ENCODE peak calls at places on chromosomes 12 and 14, in six cellular contexts. N is CD8-positive, alpha-beta memory T cell; W is testis; U is stomach; B is A549; M is tibial artery. G is an unnamed sample. For H3K4me1, the result is how much of the 10 kb centered on the place peaks cover.

GRCh38 chr12:132495165-132495544 is 5.2 kb downstream of the FBRSL1 start:
- DNase-seq in W (no peak), N (no peak), B (no peak), U (no peak), M (no peak), G (no peak)

GRCh38 chr14:58637391-58638230 is at the start of gene DACT1:
- DNase-seq in M (peak), B (peak), U (peak), W (peak), N (no peak), G (peak)

GRCh38 chr12:104673294-104674062 is 216.7 kb downstream of the CHST11 start:
- DNase-seq in M (no peak), U (no peak), W (peak), B (no peak), N (no peak), G (no peak)

GRCh38 chr14:22598896-22599244 is 770 bp downstream of the ABHD4 start:
- DNase-seq in U (peak), M (peak), W (no peak), B (peak), N (peak), G (peak)

GRCh38 chr12:7588703-7589329 is 76.9 kb downstream of the APOBEC1 start:
- DNase-seq in W (peak), M (no peak), U (peak), B (peak), N (peak), G (peak)

GRCh38 chr12:103269962-103270361 is 225.8 kb downstream of the C12orf42 start:
- DNase-seq in W (no peak), U (no peak), B (no peak), M (no peak), N (no peak), G (no peak)

GRCh38 chr12:97323154-97323553 is 139.4 kb upstream of the RMST start:
- DNase-seq in M (no peak), W (no peak), B (no peak), N (no peak), U (no peak), G (no peak)

GRCh38 chr12:51951843-51952722 is 584 bp downstream of the ACVR1B start:
- DNase-seq in W (peak), M (peak), B (no peak), U (no peak), N (no peak), G (peak)

GRCh38 chr12:1500095-1500801 is 94.1 kb downstream of the FBXL14 start:
- DNase-seq in N (no peak), U (no peak), M (no peak), B (no peak), W (no peak), G (no peak)

GRCh38 chr12:93824514-93825500 is 147.6 kb downstream of the CRADD start:
- DNase-seq in N (no peak), U (no peak), W (no peak), M (no peak), B (no peak), G (no peak)

GRCh38 chr12:126998747-126999285 is 1268.2 kb upstream of the TMEM132C start:
- DNase-seq in W (no peak), N (no peak), M (no peak), U (no peak), B (no peak), G (no peak)

GRCh38 chr12:34399631-34400422 is 377.5 kb downstream of the ALG10 start:
- DNase-seq in M (peak), W (peak), N (no peak), B (no peak), U (peak), G (peak)

GRCh38 chr12:46365951-46366379 is 6.6 kb downstream of the SLC38A2 start:
- DNase-seq in M (no peak), W (no peak), N (no peak), U (no peak), B (no peak), G (no peak)

GRCh38 chr14:73644531-73645247 is at the start of gene DNAL1:
- DNase-seq in W (peak), B (peak), N (peak), U (peak), M (peak), G (peak)

GRCh38 chr12:124326104-124326503 is 31.2 kb downstream of the RFLNA start:
- DNase-seq in N (no peak), M (no peak), B (no peak), U (no peak), W (no peak), G (no peak)

GRCh38 chr12:124324803-124325705 is 30.2 kb downstream of the RFLNA start:
- DNase-seq in B (no peak), N (no peak), W (no peak), U (no peak), M (no peak), G (no peak)

GRCh38 chr12:124328116-124328515 is 33.2 kb downstream of the RFLNA start:
- DNase-seq in B (no peak), W (peak), M (peak), N (no peak), U (peak), G (no peak)

GRCh38 chr12:124326899-124327298 is 32.0 kb downstream of the RFLNA start:
- DNase-seq in M (peak), B (no peak), W (no peak), N (no peak), U (no peak), G (no peak)

DNA sequence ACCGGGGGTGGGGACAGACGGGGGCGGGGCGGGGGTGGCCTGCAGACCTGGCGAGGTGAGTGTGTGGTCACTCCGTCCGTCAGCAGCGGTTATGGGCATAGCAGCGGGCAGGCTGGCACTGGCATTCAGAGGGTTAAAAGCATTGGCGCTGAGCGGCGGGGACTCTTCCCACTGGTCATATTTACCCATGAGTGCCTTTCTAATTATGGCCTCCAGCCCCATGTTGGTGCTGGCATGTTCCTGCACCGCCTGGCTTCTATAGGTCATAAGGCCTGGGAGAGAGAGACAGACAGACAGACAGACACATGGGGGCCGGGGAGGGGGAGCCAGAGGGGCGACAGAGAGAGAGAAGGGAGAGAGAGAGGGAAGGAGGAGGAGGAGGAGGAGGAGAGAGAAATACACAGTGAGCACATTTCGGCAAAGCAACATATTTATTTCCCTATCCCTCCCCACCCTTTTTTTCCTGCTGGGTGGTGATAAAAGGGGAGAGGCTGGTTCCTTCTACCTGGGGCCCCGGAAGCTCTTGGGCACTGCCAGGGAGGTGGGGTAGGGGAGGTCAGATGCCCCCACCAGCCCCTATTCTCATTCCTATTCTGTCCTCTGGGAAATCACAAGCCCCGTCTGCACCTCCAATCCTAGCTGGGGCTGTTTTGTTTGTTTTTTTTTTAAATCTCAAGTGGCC is 32.6 kb downstream of the RFLNA start:
- DNase-seq in M (peak), U (no peak), N (no peak), W (no peak), B (no peak), G (no peak)
- H3K27ac ChIP-seq in M (peak), U (peak), N (no peak), W (peak), B (no peak), G (no peak)

GRCh38 chr12:130110910-130111309 is 51.4 kb upstream of the FZD10 start:
- DNase-seq in M (no peak), U (no peak), N (no peak), W (no peak), B (no peak), G (no peak)

GRCh38 chr12:130111965-130112496 is 50.2 kb upstream of the FZD10 start:
- DNase-seq in W (no peak), M (no peak), B (no peak), U (no peak), N (no peak), G (no peak)

GRCh38 chr12:130104596-130105253 is 57.5 kb upstream of the FZD10 start:
- DNase-seq in N (no peak), B (no peak), M (no peak), W (peak), U (no peak), G (peak)

GRCh38 chr12:130104114-130104513 is 58.1 kb upstream of the FZD10 start:
- DNase-seq in U (no peak), M (no peak), W (no peak), B (no peak), N (no peak), G (no peak)

DNA sequence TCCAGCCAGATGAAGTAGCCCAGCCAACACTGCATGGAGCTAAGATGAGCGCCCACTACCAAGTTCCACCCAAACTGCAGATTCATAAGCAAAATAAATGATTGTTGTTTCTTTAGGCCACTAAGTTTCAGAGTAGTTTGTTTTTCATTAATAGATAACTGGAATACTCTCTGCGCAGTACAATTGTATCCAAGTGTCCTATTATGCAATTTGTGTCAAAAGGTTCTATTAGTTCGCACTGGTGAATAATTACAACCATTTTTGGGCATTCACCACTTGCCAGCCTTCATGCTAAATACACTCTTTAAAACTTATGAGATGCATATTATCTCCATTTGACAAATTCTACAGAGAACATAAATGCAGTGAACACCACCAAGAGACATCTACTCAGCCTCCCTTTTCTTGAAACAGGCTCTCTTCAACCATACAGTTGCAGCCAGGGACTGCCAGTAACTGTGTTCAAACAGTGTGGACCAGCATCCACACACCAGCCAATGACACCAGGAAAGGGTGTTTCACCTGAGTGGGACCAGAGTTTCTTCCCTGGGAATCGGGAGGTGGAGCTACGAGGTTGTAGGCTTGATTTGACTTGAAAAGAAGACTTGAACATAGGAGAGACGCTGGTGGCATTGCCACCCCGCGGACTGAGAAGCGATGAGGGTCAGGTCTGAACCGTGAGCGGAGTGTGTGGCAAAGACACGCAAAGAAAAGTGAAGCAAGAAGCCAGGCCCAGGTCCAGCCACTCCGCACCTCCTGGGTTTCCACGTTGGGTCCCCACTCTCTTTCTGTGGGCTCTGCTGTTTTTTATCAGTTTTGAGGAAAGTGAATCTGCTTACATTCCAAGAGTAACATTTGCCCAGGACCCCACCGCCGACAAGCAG is 53.0 kb upstream of the FZD10 start:
- DNase-seq in W (no peak), B (no peak), M (no peak), N (no peak), U (no peak), G (no peak)
- H3K4me3 ChIP-seq in W (no peak), B (no peak), M (no peak), N (no peak), U (no peak), G (no peak)

GRCh38 chr12:108559748-108560147 is 1.2 kb downstream of the SART3 start:
- DNase-seq in W (no peak), M (no peak), N (no peak), B (no peak), U (no peak), G (no peak)
- H3K4me1 ChIP-seq in W (under half), M (half or more), N (half or more), B (under half), U (under half), G (under half)

GRCh38 chr14:95484296-95484695 is 32.2 kb downstream of the SYNE3 start:
- DNase-seq in W (no peak), M (no peak), N (no peak), U (no peak), B (no peak), G (no peak)
- H3K27ac ChIP-seq in W (no peak), M (peak), N (no peak), U (peak), B (no peak), G (no peak)

G was measured in body of pancreas.